ENCODE peak calls at places on chromosomes 11 and 22, in four cellular contexts. J, K, H and C are unnamed samples.

GRCh38 chr11:7691759-7692334 is 14.4 kb downstream of the OVCH2 start:
- DNase-seq in H (no peak), J (no peak), K (no peak), C (no peak)

GRCh38 chr11:66762088-66762487 is 33.1 kb upstream of the SPTBN2 start:
- DNase-seq in K (no peak), H (no peak), J (no peak), C (no peak)

GRCh38 chr22:25745341-25746011 is 3.5 kb downstream of the MYO18B start:
- DNase-seq in J (no peak), H (no peak), K (no peak), C (no peak)

GRCh38 chr11:21180194-21180593 is 510.8 kb downstream of the NELL1 start:
- DNase-seq in H (no peak), J (no peak), K (no peak), C (no peak)

GRCh38 chr22:46665151-46665695 is 45.0 kb downstream of the GRAMD4 start:
- DNase-seq in K (no peak), H (no peak), J (no peak), C (no peak)

GRCh38 chr22:32728291-32728690 is 73.2 kb upstream of the TIMP3 start:
- DNase-seq in H (no peak), K (no peak), J (no peak), C (no peak)

GRCh38 chr11:19777032-19777341 is 64.3 kb downstream of the NAV2 start:
- DNase-seq in K (no peak), J (peak), H (no peak), C (peak)

GRCh38 chr11:1389932-1390587 is at the start of gene BRSK2:
- DNase-seq in H (peak), K (no peak), J (peak), C (no peak)

DNA sequence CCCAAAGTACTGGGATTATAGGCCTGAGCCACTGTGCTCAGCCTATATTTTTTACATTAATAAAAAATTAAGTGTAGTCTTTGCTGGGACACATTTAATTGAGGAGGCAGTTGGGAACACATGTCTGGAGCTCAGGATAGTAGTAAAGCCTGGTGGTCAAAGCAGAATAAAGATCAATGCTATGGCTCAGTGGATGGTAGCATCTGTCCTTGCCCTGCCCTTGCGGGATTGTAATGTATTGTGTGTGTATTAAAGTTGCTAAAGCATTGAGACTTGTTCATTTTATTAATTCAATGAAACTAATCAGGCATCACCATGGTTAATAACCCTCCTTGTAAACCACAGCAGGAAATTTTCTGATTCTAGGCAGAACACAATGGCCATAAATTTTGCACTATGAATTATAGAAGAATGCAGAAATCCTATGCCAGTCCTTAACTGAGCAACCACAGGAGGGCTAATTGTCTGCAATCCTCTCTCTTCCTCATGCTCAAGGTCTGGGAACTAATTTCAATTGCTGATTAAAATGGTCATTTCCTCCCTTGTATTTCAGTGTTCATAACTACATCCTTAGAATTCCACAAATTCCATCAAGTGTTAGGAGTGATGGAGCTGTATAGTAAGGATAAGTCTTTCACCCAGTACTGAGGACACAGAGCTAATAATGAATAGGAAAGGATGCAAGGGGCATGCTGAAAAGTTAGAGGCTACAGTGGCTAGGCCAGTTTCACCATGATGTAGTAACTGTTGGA is 403.2 kb upstream of the DDI1 start:
- DNase-seq in K (no peak), J (no peak), H (no peak), C (no peak)
- TF ChIP-seq CTCF in K (no peak), J (no peak), H (no peak), C (no peak)

DNA sequence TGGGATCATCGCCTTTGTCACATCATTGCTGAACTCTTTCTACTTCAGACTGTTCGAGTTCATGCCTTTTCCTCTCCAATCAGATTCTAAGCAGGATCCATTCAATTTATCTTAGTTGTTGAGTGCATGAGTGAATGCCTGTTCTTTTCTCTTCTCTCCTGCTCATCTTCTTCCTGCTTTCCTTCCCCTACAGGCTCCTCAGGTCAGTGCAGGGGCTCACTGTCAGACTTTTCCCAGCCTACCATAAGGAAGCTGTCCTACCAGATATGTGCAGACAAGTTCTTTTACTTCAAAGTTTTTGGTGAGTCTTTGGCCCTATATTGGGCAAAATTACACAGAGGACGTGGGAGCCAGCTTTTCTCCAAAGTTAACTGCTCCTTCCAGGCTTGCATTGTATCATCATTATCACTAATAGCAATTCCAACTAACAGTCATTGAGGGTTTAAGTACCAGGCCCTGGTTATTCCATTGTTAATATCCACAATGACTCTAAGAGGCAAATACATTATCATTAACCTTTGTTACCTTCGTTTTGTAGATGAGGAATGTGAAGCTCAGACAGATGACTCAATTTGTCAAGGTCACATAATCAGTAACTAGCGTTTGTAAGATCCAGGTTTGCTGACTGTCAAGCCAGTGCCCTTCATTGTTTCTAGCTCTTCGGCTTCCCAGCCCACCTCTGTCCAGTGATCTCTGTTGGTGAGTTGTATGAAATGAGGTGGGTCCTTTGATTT is 30.4 kb downstream of the OR6Q1 start:
- DNase-seq in J (no peak), H (no peak), K (no peak), C (no peak)
- TF ChIP-seq CTCF in J (no peak), H (no peak), K (no peak), C (peak)

GRCh38 chr11:119285431-119285830 is 31.5 kb downstream of the MCAM start:
- DNase-seq in J (no peak), H (no peak), K (no peak), C (no peak)

GRCh38 chr11:119282495-119282894 is 34.4 kb downstream of the MCAM start:
- DNase-seq in K (no peak), J (no peak), H (no peak), C (no peak)

GRCh38 chr11:119288219-119288618 is 28.7 kb downstream of the MCAM start:
- DNase-seq in H (no peak), K (no peak), J (no peak), C (no peak)

DNA sequence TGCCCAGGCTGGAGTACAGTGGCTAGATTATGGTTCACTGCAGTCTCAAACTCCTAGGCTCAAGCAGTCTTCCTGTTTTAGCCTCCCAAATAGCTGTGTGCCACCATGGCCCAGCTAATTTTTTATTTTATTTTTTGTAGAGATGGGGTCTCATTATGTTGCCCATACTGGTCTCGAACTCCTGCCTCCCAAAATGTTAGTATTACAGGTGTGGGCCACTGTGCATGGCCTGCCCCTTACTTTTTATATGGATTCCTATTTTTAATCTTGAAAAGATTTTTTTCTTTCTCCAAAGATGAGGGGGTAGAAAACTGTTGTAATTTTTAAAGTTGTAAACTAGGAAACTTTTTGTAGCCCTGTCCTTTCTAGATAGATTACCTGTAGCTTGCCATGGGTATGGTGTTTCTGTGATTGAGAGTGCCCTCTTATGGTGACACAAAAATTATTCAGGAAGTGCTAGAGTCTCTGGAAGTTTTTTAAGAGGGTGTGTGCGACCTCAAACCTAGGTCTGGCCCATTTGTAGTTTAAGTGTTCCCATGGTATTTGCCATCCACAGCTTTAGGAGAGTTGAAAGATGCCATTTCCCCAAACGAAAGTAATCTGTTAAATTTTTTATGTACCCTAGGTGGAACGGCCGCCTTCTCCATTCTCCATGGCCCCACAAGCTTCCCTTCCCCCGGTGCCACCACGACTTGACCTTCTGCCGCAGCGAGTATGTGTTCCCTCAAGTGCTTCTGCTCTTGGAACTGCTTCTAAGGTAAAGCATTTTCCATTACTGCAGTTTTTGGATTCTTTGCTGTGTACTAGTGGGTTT is 32.4 kb downstream of the MCAM start:
- DNase-seq in J (no peak), H (no peak), K (no peak), C (no peak)
- TF ChIP-seq CTCF in J (peak), H (peak), K (no peak), C (no peak)

GRCh38 chr22:31635638-31636306 is 26.2 kb downstream of the PISD start:
- DNase-seq in J (no peak), K (no peak), H (no peak), C (no peak)

GRCh38 chr22:31639640-31640039 is 22.4 kb downstream of the PISD start:
- DNase-seq in K (no peak), H (no peak), J (no peak), C (no peak)

GRCh38 chr22:31637938-31638618 is 23.9 kb downstream of the PISD start:
- DNase-seq in H (no peak), J (no peak), K (peak), C (no peak)

DNA sequence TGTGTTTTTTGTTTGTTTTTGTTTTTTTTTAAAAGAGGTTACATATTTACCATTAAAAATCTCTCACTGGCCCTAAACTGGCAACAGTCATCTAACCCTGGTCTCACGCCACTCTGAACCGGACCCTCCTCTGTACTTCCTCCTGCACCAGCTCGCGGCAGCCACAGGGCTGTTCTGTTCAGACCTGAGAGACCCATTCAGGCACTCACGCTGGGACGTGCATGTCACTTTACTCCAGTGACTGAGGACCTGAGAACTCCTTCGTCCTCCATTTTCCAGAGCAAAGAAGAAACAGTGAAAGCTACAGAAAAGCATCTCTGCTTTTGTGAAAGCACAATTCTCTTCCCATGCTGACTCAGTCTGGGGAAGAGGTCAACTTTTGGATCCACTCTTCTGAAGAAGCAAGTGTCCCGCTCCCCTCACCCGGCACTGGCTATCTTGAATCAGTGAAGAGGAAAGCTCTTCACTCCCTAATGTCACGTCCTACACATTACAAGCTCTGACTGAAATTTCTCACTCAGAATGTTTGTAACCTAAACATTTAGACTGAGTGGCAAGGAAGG is 24.6 kb downstream of the PISD start:
- DNase-seq in K (no peak), J (no peak), H (no peak), C (no peak)
- TF ChIP-seq CTCF in K (no peak), J (no peak), H (no peak), C (no peak)

GRCh38 chr11:68506908-68507307 is 46.4 kb downstream of the PPP6R3 start:
- DNase-seq in H (no peak), K (no peak), J (no peak), C (no peak)
- TF ChIP-seq CTCF in H (no peak), K (no peak), J (no peak), C (no peak)

DNA sequence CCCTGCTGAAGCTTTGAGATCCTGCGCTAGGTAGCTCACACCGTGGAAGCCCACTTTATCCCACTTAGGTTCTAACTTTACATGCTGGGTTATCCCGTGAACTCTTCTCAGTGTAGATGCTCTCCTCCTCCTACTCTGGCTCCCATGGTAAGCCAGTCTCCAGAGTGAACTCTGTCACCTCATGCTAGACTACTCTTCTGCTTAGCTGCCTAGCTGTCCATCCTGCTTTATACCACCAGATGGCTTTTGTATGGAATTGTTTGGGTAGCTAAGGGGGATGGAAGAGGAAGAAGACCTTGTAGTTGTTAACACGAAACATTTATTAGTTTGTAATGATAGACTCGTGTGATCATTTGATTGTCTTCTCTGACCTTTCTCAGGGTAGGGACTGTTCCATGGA is 46.8 kb downstream of the EMSY start:
- DNase-seq in H (no peak), K (no peak), J (no peak), C (no peak)
- TF ChIP-seq CTCF in H (no peak), K (no peak), J (no peak), C (no peak)

GRCh38 chr11:62611705-62612365 is 740 bp downstream of the EML3 start:
- DNase-seq in J (peak), K (peak), H (peak), C (peak)

GRCh38 chr11:62614275-62614674 is 1.2 kb downstream of the ROM1 start:
- DNase-seq in H (no peak), K (no peak), J (peak), C (no peak)

GRCh38 chr11:62613275-62613864 is 313 bp downstream of the ROM1 start:
- DNase-seq in K (no peak), H (no peak), J (no peak), C (peak)

GRCh38 chr11:62612366-62613274 is at the start of the genes EML3 and ROM1:
- DNase-seq in H (peak), K (peak), J (peak), C (peak)

GRCh38 chr11:62615521-62615920 is 2.5 kb downstream of the ROM1 start:
- DNase-seq in K (no peak), J (no peak), H (no peak), C (no peak)
- TF ChIP-seq CTCF in K (no peak), J (no peak), H (no peak), C (no peak)

DNA sequence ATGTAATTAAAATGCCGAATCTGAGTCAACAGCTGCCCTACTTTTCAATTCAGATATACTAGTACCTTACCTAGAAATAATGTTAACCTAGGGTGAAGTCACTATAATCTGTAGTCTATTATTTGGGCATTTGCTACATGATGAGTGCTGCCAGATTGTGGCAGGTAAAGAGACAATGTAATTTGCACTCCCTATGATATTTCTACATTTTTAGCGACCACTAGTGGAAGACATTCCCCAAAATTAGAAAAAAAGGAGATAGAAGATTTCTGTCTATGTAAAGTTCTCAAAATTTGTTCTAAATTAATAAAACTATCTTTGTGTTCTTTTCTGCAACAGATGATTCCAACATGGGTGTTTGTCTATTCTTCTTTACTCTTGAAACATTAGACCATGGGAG is 14.1 kb downstream of the MS4A1 start:
- DNase-seq in H (no peak), K (no peak), J (no peak), C (no peak)
- TF ChIP-seq CTCF in H (no peak), K (no peak), J (no peak), C (no peak)

GRCh38 chr11:114058026-114058706 is 1.3 kb upstream of the ZBTB16 start:
- DNase-seq in H (no peak), J (no peak), K (peak), C (no peak)

GRCh38 chr11:114060402-114061052 is 1.0 kb downstream of the ZBTB16 start:
- DNase-seq in J (peak), H (no peak), K (peak), C (peak)

GRCh38 chr11:114059984-114060401 is 482 bp downstream of the ZBTB16 start:
- DNase-seq in J (no peak), K (peak), H (no peak), C (peak)

GRCh38 chr11:114058871-114059277 is 637 bp upstream of the ZBTB16 start:
- DNase-seq in K (peak), H (no peak), J (no peak), C (no peak)

GRCh38 chr11:114059278-114059983 is at the start of gene ZBTB16:
- DNase-seq in H (peak), K (peak), J (peak), C (peak)
- TF ChIP-seq CTCF in H (peak), K (no peak), J (peak), C (no peak)

GRCh38 chr11:76239483-76240142 is 33.3 kb upstream of the WNT11 start:
- DNase-seq in K (no peak), H (no peak), J (peak), C (no peak)

GRCh38 chr11:76237041-76237649 is 30.8 kb upstream of the WNT11 start:
- DNase-seq in J (no peak), K (no peak), H (no peak), C (no peak)

GRCh38 chr11:76238551-76238950 is 32.2 kb upstream of the WNT11 start:
- DNase-seq in H (no peak), K (no peak), J (peak), C (no peak)

GRCh38 chr11:76236092-76237026 is 30.1 kb upstream of the WNT11 start:
- DNase-seq in J (peak), K (peak), H (no peak), C (no peak)

DNA sequence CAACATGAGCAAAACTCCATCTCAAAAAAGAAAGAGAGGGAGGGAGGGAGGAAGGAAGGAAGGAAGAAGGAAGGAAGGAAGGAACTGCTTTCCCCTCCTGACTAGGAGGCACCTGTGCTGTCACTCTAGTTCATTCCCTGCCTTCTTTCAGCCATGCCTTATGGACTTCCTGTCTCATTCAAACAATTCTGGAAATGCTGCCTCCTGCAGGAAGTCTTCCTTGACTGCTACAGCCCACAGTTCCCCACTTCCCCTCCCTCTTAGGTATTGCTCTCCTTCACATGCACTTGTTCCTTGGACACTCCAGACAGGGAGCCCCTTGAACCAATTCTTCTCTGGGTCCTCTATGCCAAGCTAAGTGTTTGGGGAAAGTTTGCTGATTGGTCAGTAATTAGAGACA is 31.6 kb upstream of the WNT11 start:
- DNase-seq in J (no peak), K (no peak), H (no peak), C (no peak)
- TF ChIP-seq CTCF in J (no peak), K (no peak), H (no peak), C (no peak)